ENCODE peak calls at places on chromosome 19, in eight cellular contexts. Z is amniotic stem cell; X is stimulated activated CD4-positive, alpha-beta T cell treated with anti-CD3 and anti-CD28 coated beads, Interleukin-2, amount 100 ng/mL, for 24 hours; B is DMS53; E is LoVo; S is BJ; M is NCI-H1436; D is A172. N is an unnamed sample.

GRCh38 chr19:7748756-7749155 is 1.4 kb upstream of the CD209 start:
- DNase-seq in X (no peak), D (peak), Z (no peak), M (no peak), B (peak), E (peak), S (no peak), N (no peak)

GRCh38 chr19:58544591-58545285 is 874 bp downstream of the TRIM28 start:
- DNase-seq in Z (no peak), M (no peak), X (peak), B (no peak), D (peak), S (no peak), E (peak), N (no peak)

GRCh38 chr19:2494084-2494446 is 18.1 kb downstream of the GADD45B start:
- DNase-seq in Z (no peak), S (no peak), E (no peak), D (peak), B (no peak), X (no peak), M (no peak), N (no peak)

GRCh38 chr19:2636897-2637683 is 65.4 kb downstream of the GNG7 start:
- DNase-seq in M (no peak), X (peak), E (peak), B (peak), S (no peak), Z (no peak), D (peak), N (no peak)

GRCh38 chr19:18049390-18049789 is 37.3 kb downstream of the IL12RB1 start:
- DNase-seq in Z (no peak), M (no peak), D (peak), E (no peak), X (no peak), B (peak), S (no peak), N (no peak)

GRCh38 chr19:52296400-52296772 is 583 bp upstream of the ZNF480 start:
- DNase-seq in Z (no peak), D (no peak), X (no peak), E (peak), S (no peak), B (no peak), M (no peak), N (no peak)

GRCh38 chr19:34224996-34225658 is 29.2 kb upstream of the GARRE1 start:
- DNase-seq in Z (no peak), D (peak), B (no peak), E (no peak), M (no peak), S (no peak), X (no peak), N (no peak)

GRCh38 chr19:531753-532571 is at the start of gene CDC34:
- DNase-seq in X (no peak), M (no peak), D (no peak), S (no peak), B (peak), Z (no peak), E (no peak), N (no peak)

GRCh38 chr19:7386308-7386707 is 37.6 kb downstream of the ARHGEF18 start:
- DNase-seq in E (no peak), Z (no peak), M (no peak), D (peak), S (no peak), X (no peak), B (no peak), N (no peak)

GRCh38 chr19:38441660-38442348 is 8.3 kb downstream of the RYR1 start:
- DNase-seq in M (no peak), D (no peak), Z (no peak), S (no peak), B (peak), X (no peak), E (no peak), N (no peak)

GRCh38 chr19:41030651-41031050 is 39.6 kb downstream of the CYP2B6 start:
- DNase-seq in M (no peak), S (no peak), D (no peak), E (no peak), Z (no peak), X (no peak), B (no peak), N (no peak)

GRCh38 chr19:58566989-58567388 is 6.1 kb downstream of the MZF1 start:
- DNase-seq in S (no peak), Z (no peak), X (no peak), M (no peak), D (no peak), E (no peak), B (no peak), N (no peak)

GRCh38 chr19:52896431-52897148 is 845 bp downstream of the ZNF320 start:
- DNase-seq in S (no peak), X (no peak), M (no peak), D (peak), Z (no peak), B (peak), E (peak), N (no peak)

GRCh38 chr19:17103177-17103576 is 27.6 kb downstream of the MYO9B start:
- DNase-seq in B (peak), E (peak), D (peak), S (no peak), M (no peak), Z (no peak), X (no peak), N (no peak)

GRCh38 chr19:24159707-24160106 is 72.7 kb downstream of the ZNF254 start:
- DNase-seq in X (no peak), B (peak), Z (no peak), E (no peak), S (no peak), D (peak), M (no peak), N (no peak)

GRCh38 chr19:42662714-42663113 is 68.0 kb upstream of the CEACAM8 start:
- DNase-seq in E (no peak), S (no peak), M (no peak), Z (no peak), D (no peak), B (no peak), X (no peak), N (no peak)

GRCh38 chr19:12194827-12195500 is 32.1 kb downstream of the ZNF136 start:
- DNase-seq in X (peak), M (no peak), D (no peak), Z (peak), B (peak), E (no peak), S (no peak), N (no peak)

GRCh38 chr19:10686661-10687517 is 14.3 kb upstream of the QTRT1 start:
- DNase-seq in E (no peak), D (peak), X (no peak), B (peak), S (no peak), M (no peak), Z (no peak), N (no peak)